ENCODE peak calls at places on chromosomes 6 and 20, in seven cellular contexts. U, Q, C, B, J, H and Z are unnamed samples.

GRCh38 chr20:2626853-2627541 is 25.4 kb upstream of the NOP56 start:
- DNase-seq in B (no peak), H (no peak), C (no peak), J (no peak), Q (no peak), U (no peak), Z (no peak)

GRCh38 chr6:38012573-38012972 is 193.0 kb downstream of the ZFAND3 start:
- DNase-seq in U (peak), C (no peak), Q (peak), H (peak), J (no peak), B (no peak), Z (peak)

GRCh38 chr6:125807293-125807692 is 16.5 kb downstream of the NCOA7 start:
- DNase-seq in C (no peak), B (no peak), H (no peak), U (no peak), J (no peak), Q (no peak), Z (no peak)

GRCh38 chr6:98832282-98833100 is 1.9 kb upstream of the POU3F2 start:
- DNase-seq in H (peak), C (no peak), Q (peak), U (no peak), J (no peak), B (no peak), Z (peak)

GRCh38 chr6:155442562-155442961 is 13.1 kb downstream of the NOX3 start:
- DNase-seq in Q (no peak), J (no peak), U (no peak), H (no peak), B (no peak), C (no peak), Z (no peak)

GRCh38 chr6:113439861-113440260 is 417.3 kb upstream of the MARCKS start:
- DNase-seq in U (no peak), B (no peak), H (peak), Q (no peak), J (no peak), C (no peak), Z (no peak)

GRCh38 chr6:117555262-117555849 is 47.0 kb downstream of the GOPC start:
- DNase-seq in H (no peak), J (no peak), B (no peak), C (no peak), Q (no peak), U (no peak), Z (no peak)

GRCh38 chr6:85479221-85479620 is 29.3 kb downstream of the NT5E start:
- DNase-seq in H (no peak), C (no peak), Q (no peak), B (no peak), U (no peak), J (no peak), Z (no peak)

GRCh38 chr6:108896111-108896661 is 48.0 kb downstream of the ARMC2 start:
- DNase-seq in B (no peak), C (no peak), H (no peak), U (no peak), Q (peak), J (no peak), Z (no peak)

GRCh38 chr20:41110012-41110411 is 27.3 kb upstream of the PLCG1 start:
- DNase-seq in U (no peak), B (no peak), J (no peak), H (no peak), C (no peak), Q (no peak), Z (no peak)

GRCh38 chr20:25205277-25206062 is 10.0 kb downstream of the ENTPD6 start:
- DNase-seq in Q (no peak), B (no peak), C (no peak), U (no peak), H (no peak), J (peak), Z (no peak)

GRCh38 chr6:161406633-161407032 is 132.8 kb upstream of the AGPAT4 start:
- DNase-seq in Q (peak), B (no peak), U (no peak), C (no peak), J (no peak), H (no peak), Z (no peak)

GRCh38 chr6:89242574-89243330 is 25.6 kb upstream of the GABRR1 start:
- DNase-seq in C (no peak), U (peak), B (no peak), J (peak), H (peak), Q (peak), Z (peak)

GRCh38 chr20:59693587-59693986 is 89.2 kb downstream of the PHACTR3 start:
- DNase-seq in J (no peak), C (no peak), U (no peak), H (no peak), Q (no peak), B (no peak), Z (no peak)

GRCh38 chr20:47358672-47359532 is 2.4 kb upstream of the ZMYND8 start:
- DNase-seq in H (peak), Q (no peak), B (peak), J (peak), U (peak), C (peak), Z (no peak)

GRCh38 chr6:147382945-147383554 is 125.4 kb upstream of the SAMD5 start:
- DNase-seq in H (peak), B (no peak), Q (no peak), J (no peak), U (peak), C (no peak), Z (no peak)

GRCh38 chr6:168014406-168014959 is 17.0 kb downstream of the KIF25 start:
- DNase-seq in J (no peak), Q (no peak), C (no peak), B (no peak), H (no peak), U (no peak), Z (no peak)

GRCh38 chr20:45061244-45061643 is 39.7 kb downstream of the KCNS1 start:
- DNase-seq in C (no peak), U (no peak), H (no peak), J (no peak), B (no peak), Q (peak), Z (no peak)

GRCh38 chr6:77458421-77458820 is 4.9 kb downstream of the HTR1B start:
- DNase-seq in B (no peak), Q (no peak), U (no peak), C (no peak), H (no peak), J (no peak), Z (no peak)

GRCh38 chr6:155889405-155889804 is 433.8 kb upstream of the NOX3 start:
- DNase-seq in B (no peak), C (no peak), U (no peak), Q (no peak), J (no peak), H (peak), Z (no peak)

GRCh38 chr6:141610741-141611140 is 522.0 kb upstream of the GJE1 start:
- DNase-seq in U (no peak), B (no peak), H (peak), Q (no peak), J (no peak), C (no peak), Z (no peak)

GRCh38 chr20:34891166-34892062 is 15.0 kb downstream of the ACSS2 start:
- DNase-seq in U (no peak), B (no peak), J (no peak), C (no peak), Q (no peak), H (no peak), Z (peak)

GRCh38 chr6:32852844-32853540 is 512 bp downstream of the TAP1 start:
- DNase-seq in H (peak), J (peak), B (peak), C (peak), Q (no peak), U (peak), Z (peak)

GRCh38 chr6:117317261-117317660 is 51.9 kb downstream of the VGLL2 start:
- DNase-seq in J (no peak), Q (no peak), H (peak), U (peak), B (no peak), C (no peak), Z (no peak)

GRCh38 chr6:105626290-105627158 is 223.6 kb upstream of the PREP start:
- DNase-seq in J (no peak), Q (no peak), C (no peak), H (no peak), U (no peak), B (no peak), Z (no peak)

GRCh38 chr6:16805190-16805860 is 44.1 kb upstream of the ATXN1 start:
- DNase-seq in U (no peak), B (no peak), C (no peak), H (no peak), J (no peak), Q (no peak), Z (no peak)

GRCh38 chr6:140438346-140438735 is 1063.9 kb upstream of the CITED2 start:
- DNase-seq in J (no peak), U (no peak), B (no peak), Q (no peak), C (no peak), H (no peak), Z (no peak)

GRCh38 chr6:158662607-158663464 is 13.0 kb downstream of the SYTL3 start:
- DNase-seq in C (peak), H (no peak), B (no peak), U (no peak), Q (no peak), J (no peak), Z (no peak)

GRCh38 chr6:19438566-19439353 is 398.4 kb upstream of the ID4 start:
- DNase-seq in Q (no peak), H (no peak), C (no peak), J (no peak), U (no peak), B (no peak), Z (no peak)

GRCh38 chr6:1526689-1527088 is 83.0 kb upstream of the FOXC1 start:
- DNase-seq in U (no peak), C (no peak), H (no peak), B (no peak), Q (no peak), J (no peak), Z (no peak)

GRCh38 chr6:7973603-7974002 is 63.0 kb upstream of the TXNDC5 start:
- DNase-seq in J (no peak), B (no peak), Q (no peak), U (no peak), H (no peak), C (no peak), Z (no peak)

GRCh38 chr6:43250992-43251373 is 7.7 kb downstream of the TTBK1 start:
- DNase-seq in H (peak), J (no peak), C (no peak), U (no peak), B (no peak), Q (no peak), Z (no peak)

GRCh38 chr20:57678340-57678739 is 31.5 kb downstream of the PMEPA1 start:
- DNase-seq in U (peak), C (no peak), B (no peak), J (no peak), Q (no peak), H (no peak), Z (no peak)

GRCh38 chr6:163797313-163797712 is 382.8 kb downstream of the QKI start:
- DNase-seq in J (no peak), Q (no peak), C (no peak), B (no peak), U (no peak), H (no peak), Z (no peak)

GRCh38 chr20:62642666-62643520 is 590 bp downstream of the SLCO4A1 start:
- DNase-seq in Q (no peak), B (no peak), C (peak), U (peak), J (no peak), H (peak), Z (peak)

GRCh38 chr20:49320460-49320859 is 42.6 kb upstream of the ZNFX1 start:
- DNase-seq in B (no peak), Q (no peak), H (peak), J (no peak), C (no peak), U (peak), Z (no peak)

DNA sequence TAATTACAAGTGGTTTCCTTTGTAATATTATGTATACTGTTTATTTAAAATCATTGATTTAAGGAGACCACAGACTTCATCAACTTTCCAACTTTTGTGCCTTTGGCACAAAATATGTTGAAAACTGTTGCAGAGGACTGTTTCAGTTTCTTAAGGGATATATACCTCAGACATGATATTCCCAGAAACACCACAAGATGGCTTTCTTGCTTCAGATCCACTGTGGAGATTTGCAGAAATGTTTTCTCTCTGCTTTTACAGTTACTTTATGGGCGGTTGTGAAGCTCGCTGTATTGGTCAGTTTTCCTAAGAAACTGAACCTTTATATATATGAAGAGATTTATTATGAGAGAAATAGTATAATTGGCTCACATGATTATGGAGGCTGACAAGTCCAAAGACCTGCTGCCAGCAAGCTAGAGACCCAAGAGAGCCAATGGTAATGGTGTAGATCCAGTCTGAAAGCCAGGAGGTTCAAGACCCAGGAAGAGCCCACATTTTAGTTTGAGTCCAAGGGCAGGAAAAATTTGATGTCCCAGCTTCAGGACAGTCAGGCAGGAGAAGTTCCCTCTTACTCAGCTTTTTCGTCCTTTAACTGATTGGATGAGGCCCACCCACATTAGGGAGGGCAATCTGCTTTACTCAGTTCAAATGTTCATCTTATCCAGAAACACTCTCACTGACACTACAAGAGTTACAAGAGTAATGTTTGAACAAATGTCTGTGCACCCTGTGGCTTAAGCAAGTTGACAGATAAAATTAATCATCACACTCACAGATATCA is 12.8 kb downstream of the ME1 start:
- DNase-seq in J (no peak), C (no peak), B (no peak), U (peak), Q (peak), H (peak), Z (peak)
- TF ChIP-seq CTCF in J (peak), C (no peak), B (peak), U (peak), Q (peak), H (peak), Z (peak)

DNA sequence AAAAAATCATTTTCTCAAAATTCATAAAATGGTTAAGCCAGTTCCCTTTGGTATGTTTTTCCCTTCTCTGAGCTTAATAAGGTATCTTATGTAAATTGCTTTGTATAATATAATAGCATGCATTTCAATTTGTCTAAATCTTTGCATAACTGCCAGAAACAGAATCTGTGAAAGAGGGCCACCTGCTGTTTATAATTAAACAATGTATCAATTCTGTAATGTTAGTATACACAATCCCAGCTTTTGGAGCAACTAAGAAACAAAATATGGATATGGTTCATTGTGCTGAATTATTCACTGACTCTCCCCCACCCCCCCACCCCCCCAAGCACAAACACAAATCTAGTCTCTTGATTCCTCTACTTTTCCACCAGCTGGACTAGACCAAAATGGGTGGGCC is 54.8 kb downstream of the GPX5 start:
- DNase-seq in Q (no peak), J (no peak), H (no peak), B (no peak), U (no peak), C (no peak), Z (no peak)
- TF ChIP-seq CTCF in Q (no peak), J (no peak), H (no peak), B (no peak), U (peak), C (peak), Z (peak)

DNA sequence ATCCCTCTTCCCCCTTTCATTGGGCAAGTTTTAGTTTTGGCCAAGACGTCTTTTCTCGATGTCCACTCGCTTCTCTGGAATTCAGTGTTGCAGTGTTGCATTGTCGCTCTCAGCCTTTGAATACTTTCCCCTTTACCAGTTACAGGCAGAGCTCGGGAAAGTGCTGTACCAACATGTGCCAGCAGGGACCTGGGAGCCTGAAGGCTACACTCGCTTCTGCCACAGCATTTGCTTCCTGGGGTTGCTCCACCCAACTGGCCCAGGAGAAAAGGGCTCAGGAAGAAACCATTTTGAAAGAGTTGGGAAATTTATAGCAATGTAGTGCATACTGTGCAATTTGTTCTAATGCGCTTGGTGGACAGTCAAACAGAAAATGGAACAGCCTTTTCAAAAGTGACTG is 78.6 kb downstream of the LINC00237 start:
- DNase-seq in J (no peak), U (no peak), Q (no peak), B (no peak), C (no peak), H (peak), Z (no peak)
- TF ChIP-seq CTCF in J (no peak), U (no peak), Q (peak), B (no peak), C (no peak), H (peak), Z (no peak)

DNA sequence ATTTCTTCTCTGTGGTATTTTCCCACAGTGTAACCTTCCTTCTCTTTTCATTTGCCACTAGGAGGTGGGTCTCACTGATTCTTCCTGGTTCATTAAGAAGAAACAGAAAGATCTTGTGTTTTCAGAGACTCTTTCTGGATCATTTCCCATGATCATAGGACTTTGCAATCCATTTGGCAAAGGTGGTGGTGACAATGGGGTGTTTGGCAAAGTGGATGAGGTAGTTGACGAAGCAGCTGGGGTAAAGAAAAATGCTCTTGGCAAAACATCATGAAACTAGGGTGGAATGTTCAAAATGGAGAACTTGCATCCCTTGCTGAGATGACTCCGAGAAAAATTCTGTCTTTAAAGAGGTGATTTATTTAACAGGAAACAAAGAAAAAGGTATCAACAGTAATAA is 50.6 kb downstream of the TRAF3IP2 start:
- DNase-seq in H (no peak), J (no peak), U (no peak), B (peak), Q (no peak), C (no peak), Z (no peak)
- TF ChIP-seq CTCF in H (no peak), J (no peak), U (no peak), B (no peak), Q (peak), C (no peak), Z (no peak)

GRCh38 chr20:51172558-51173428 is 149.9 kb upstream of the KCNG1 start:
- DNase-seq in B (no peak), C (no peak), H (no peak), J (no peak), U (no peak), Q (no peak), Z (no peak)

GRCh38 chr20:51175156-51175555 is 152.2 kb upstream of the KCNG1 start:
- DNase-seq in J (no peak), Q (no peak), U (no peak), B (no peak), H (no peak), C (no peak), Z (no peak)

GRCh38 chr20:51176446-51176845 is 153.5 kb upstream of the KCNG1 start:
- DNase-seq in H (no peak), B (no peak), J (no peak), U (no peak), C (no peak), Q (no peak), Z (no peak)

GRCh38 chr20:51175724-51176123 is 152.8 kb upstream of the KCNG1 start:
- DNase-seq in U (no peak), B (no peak), C (no peak), Q (no peak), J (no peak), H (no peak), Z (no peak)

DNA sequence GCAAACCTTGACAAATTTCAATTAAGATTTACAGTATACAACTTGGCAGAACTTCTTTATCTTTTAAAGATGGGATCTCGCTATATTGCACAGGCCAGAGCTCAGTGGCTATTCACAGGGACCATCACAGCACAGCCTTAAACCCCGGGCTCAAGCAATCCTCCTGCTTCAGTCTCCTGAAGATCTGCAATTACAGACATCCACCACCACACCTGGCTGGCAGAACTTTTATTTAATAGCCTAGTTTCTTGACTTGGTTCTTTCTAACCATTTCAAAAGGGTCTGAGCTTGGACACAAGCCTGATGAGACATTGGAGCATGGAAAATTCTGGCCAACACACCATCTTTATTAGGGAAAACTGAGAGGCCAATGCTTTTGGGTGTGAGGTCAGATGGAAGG is 151.6 kb upstream of the KCNG1 start:
- DNase-seq in U (no peak), B (no peak), H (no peak), C (no peak), Q (no peak), J (no peak), Z (no peak)
- TF ChIP-seq CTCF in U (no peak), B (no peak), H (no peak), C (no peak), Q (no peak), J (no peak), Z (no peak)

DNA sequence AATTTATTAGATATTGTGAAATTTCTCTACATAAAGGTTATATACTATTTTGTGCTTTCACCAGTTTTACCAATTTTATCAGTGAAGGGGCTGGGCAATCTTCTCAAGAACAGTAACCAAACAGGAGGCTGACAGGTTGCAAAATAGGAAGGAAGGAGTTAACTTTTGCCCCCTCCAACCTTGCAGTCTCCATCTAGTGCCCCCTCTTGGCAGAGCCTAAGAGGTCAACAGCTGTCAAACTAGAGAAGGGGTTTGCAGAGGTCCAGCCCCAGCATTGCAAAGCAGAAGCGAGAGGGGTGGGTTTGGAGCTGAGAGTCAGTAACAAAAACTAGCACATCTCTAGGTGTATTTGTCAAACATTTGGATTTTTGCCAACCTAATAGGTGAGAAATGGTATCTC is 391.0 kb downstream of the CDC5L start:
- DNase-seq in U (no peak), H (no peak), C (no peak), J (no peak), Q (no peak), B (no peak), Z (no peak)
- TF ChIP-seq CTCF in U (no peak), H (peak), C (no peak), J (no peak), Q (no peak), B (no peak), Z (no peak)

GRCh38 chr20:10094566-10095173 is 59.9 kb downstream of the ANKEF1 start:
- DNase-seq in Q (no peak), B (no peak), H (no peak), U (no peak), J (no peak), C (no peak), Z (no peak)
- TF ChIP-seq CTCF in Q (no peak), B (no peak), H (no peak), U (no peak), J (no peak), C (no peak), Z (no peak)